ENCODE peak calls at places on chromosome 6, in six cellular contexts. E, J, M, T, P and Z are unnamed samples.

GRCh38 chr6:52077180-52077884 is 10.1 kb downstream of the PKHD1 start:
- DNase-seq in E (no peak), J (no peak), M (no peak), T (no peak), P (no peak), Z (no peak)

GRCh38 chr6:128112494-128112893 is 211.6 kb upstream of the THEMIS start:
- DNase-seq in E (no peak), J (no peak), M (no peak), T (no peak), P (no peak), Z (no peak)

GRCh38 chr6:114344216-114344970 is 1.6 kb upstream of the HS3ST5 start:
- DNase-seq in E (no peak), J (no peak), M (peak; percentile 6), T (no peak), P (no peak), Z (no peak)

GRCh38 chr6:36290668-36291620 is 21.1 kb downstream of the PNPLA1 start:
- DNase-seq in E (no peak), J (peak; percentile 89), M (no peak), T (no peak), P (no peak), Z (peak; percentile 96)

GRCh38 chr6:128487746-128488145 is 32.7 kb downstream of the PTPRK start:
- DNase-seq in E (no peak), J (no peak), M (no peak), T (no peak), P (no peak), Z (no peak)

GRCh38 chr6:163985040-163985439 is 570.5 kb downstream of the QKI start:
- DNase-seq in E (no peak), J (no peak), M (no peak), T (no peak), P (no peak), Z (no peak)

GRCh38 chr6:80698459-80698858 is 592.0 kb downstream of the BCKDHB start:
- DNase-seq in E (no peak), J (no peak), M (no peak), T (no peak), P (no peak), Z (no peak)

GRCh38 chr6:35128496-35128895 is 12.6 kb downstream of the TCP11 start:
- DNase-seq in E (no peak), J (no peak), M (no peak), T (no peak), P (no peak), Z (no peak)

GRCh38 chr6:26268659-26269402 is 96.2 kb upstream of the BTN3A2 start:
- DNase-seq in E (no peak), J (no peak), M (no peak), T (peak; percentile 39), P (no peak), Z (no peak)

DNA sequence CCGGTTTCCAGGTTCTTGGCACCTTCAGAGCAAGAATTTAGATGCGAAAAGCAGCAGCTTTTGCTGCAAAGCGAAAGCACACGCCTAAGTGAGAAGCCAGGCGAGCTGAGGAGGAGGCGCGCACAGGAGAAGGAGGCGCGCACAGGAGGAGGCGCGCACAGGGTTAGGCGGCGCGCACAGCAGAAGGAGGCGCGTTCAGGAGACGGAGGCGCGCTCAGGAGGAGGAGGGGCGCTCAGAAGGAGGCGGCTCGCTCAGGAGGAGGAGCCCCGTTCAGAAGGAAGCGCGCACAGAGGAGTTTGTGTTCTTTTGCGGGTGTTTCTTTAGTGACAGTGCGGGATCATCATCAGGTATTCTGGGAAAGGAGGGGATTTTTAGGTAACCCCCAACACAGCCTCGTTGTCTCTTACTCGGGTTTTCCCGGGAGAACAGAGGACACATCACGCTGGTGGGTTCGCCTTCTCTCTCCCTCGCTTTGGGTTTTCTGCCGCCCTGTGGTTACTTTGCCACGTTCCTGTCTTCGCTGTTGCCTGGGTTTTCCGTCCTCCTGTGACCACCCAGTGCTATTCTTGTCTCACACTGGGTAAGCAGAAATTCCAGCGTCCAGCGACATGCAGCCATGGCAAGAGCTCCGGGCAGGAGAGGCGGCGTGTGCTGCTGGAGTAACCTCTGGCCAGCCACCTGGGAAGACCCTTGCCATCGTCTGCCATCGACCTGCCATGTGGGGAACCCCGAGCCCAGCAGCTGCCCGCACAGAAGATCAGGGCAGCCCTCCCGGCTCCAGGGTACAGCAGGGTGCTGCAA is 47.0 kb downstream of the WDR27 start:
- DNase-seq in E (peak; percentile 65), J (no peak), M (peak; percentile 78), T (peak; percentile 64), P (peak; percentile 70), Z (peak; percentile 72)
- TF ChIP-seq CTCF in E (no peak), J (no peak), M (peak; percentile 9), T (no peak), P (no peak), Z (no peak)

DNA sequence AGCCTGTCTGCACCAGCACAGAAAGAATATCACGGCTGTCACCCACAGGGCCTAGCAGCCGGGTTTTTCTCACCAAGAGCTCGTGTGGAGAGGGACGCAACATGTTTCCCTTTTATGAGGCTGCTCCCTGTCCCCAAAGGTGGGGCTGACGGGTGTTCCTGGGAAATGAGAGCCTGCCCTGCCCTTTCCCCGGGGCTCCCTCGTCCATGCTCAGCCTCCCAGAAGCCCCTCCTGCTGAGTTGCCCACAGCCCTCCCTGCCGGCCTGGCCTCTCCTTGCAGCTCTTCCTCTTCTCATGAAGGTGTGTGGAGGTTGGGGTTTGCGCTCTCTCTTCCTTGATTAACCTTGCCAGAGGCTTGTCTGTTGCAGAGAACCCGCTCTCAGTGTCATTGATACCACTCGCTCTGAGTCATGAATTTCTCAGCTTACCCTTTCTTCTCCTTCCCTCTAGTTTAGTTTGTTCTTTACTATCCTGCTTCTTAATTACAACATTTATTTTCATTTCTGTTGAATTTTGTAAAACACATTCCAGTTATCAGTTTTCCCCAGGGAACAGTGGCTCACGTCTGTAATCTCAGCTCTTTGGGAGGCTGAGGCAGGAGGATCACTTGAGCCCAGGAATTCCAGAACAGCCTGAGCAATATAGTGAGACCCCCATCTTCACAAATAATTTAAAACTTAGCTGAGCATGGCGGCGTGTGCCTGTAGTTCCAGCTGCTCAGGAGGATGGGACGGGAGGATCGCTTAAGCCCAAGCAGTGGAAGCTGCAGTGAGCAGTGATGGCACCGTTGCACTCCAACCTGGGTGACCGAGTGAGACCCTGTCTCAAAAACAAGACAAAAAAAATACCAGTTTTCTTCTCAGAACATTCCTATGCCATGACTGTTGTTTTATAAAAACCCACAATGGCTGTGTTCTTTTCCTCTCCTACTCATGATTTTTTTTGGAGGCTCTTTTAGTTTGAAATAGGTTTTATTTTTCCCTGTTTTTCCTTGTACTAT is 103.8 kb downstream of the TMEM242 start:
- DNase-seq in E (no peak), J (no peak), M (no peak), T (no peak), P (no peak), Z (no peak)
- TF ChIP-seq CTCF in E (no peak), J (no peak), M (no peak), T (no peak), P (no peak), Z (no peak)

GRCh38 chr6:66664112-66664511 is 957.1 kb upstream of the EYS start:
- DNase-seq in E (no peak), J (no peak), M (no peak), T (no peak), P (no peak), Z (no peak)

GRCh38 chr6:66662721-66663120 is 955.7 kb upstream of the EYS start:
- DNase-seq in E (no peak), J (no peak), M (no peak), T (no peak), P (no peak), Z (no peak)

GRCh38 chr6:66663127-66663526 is 956.1 kb upstream of the EYS start:
- DNase-seq in E (no peak), J (no peak), M (no peak), T (no peak), P (no peak), Z (no peak)

GRCh38 chr6:66662196-66662595 is 955.2 kb upstream of the EYS start:
- DNase-seq in E (no peak), J (no peak), M (no peak), T (no peak), P (no peak), Z (no peak)
- TF ChIP-seq CTCF in E (no peak), J (no peak), M (no peak), T (peak; percentile 47), P (no peak), Z (no peak)

GRCh38 chr6:166625356-166625755 is 1.7 kb downstream of the RPS6KA2 start:
- DNase-seq in E (no peak), J (no peak), M (no peak), T (no peak), P (no peak), Z (no peak)

GRCh38 chr6:166629628-166630027 is 2.6 kb upstream of the RPS6KA2 start:
- DNase-seq in E (no peak), J (no peak), M (no peak), T (no peak), P (no peak), Z (no peak)

GRCh38 chr6:166627875-166628849 is 1.1 kb upstream of the RPS6KA2 start:
- DNase-seq in E (peak; percentile 48), J (peak; percentile 44), M (peak; percentile 75), T (peak; percentile 71), P (peak; percentile 91), Z (no peak)

GRCh38 chr6:166626177-166627038 is 643 bp downstream of the RPS6KA2 start:
- DNase-seq in E (no peak), J (peak; percentile 33), M (peak; percentile 46), T (peak; percentile 40), P (peak; percentile 87), Z (no peak)

GRCh38 chr6:166627039-166627874 is at the start of gene RPS6KA2:
- DNase-seq in E (peak; percentile 100), J (peak; percentile 100), M (peak; percentile 99), T (peak; percentile 100), P (peak; percentile 99), Z (peak; percentile 100)
- TF ChIP-seq CTCF in E (peak; percentile 29), J (no peak), M (no peak), T (no peak), P (no peak), Z (no peak)

GRCh38 chr6:40556881-40557280 is 30.3 kb downstream of the LRFN2 start:
- DNase-seq in E (no peak), J (no peak), M (no peak), T (no peak), P (no peak), Z (no peak)
- TF ChIP-seq CTCF in E (no peak), J (no peak), M (no peak), T (no peak), P (no peak), Z (no peak)

GRCh38 chr6:157285422-157285779 is 37.9 kb downstream of the TMEM242 start:
- DNase-seq in E (no peak), J (no peak), M (no peak), T (no peak), P (no peak), Z (no peak)
- TF ChIP-seq CTCF in E (no peak), J (no peak), M (no peak), T (no peak), P (no peak), Z (no peak)

DNA sequence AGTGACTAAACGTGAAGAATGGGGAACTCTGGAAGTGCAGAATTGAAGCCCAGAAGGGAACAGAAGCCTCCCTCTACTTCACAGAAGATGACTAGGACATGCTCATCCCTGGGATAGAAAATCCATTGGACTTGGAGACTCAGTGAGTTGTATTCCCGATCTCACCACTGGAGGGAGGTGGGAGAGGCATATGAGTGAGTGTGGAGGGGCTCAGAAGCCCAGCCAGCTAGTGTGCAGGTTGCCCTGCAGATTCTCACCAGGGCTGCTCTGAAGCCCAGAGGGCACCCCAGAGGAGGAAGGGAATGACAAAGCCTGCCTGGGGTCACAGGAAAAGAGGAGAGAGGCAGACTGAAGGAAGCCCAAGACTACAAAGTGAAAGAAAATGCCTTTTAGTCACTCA is 42.1 kb upstream of the HLA-E start:
- DNase-seq in E (no peak), J (no peak), M (no peak), T (peak; percentile 35), P (no peak), Z (no peak)
- TF ChIP-seq CTCF in E (no peak), J (no peak), M (no peak), T (peak; percentile 38), P (no peak), Z (no peak)